ENCODE peak calls at places on chromosomes 5 and 9, in eight cellular contexts. One of them, this sample, is unnamed.

GRCh38 chr9:137044502-137045177 is 1.3 kb downstream of the NPDC1 start:
- DNase-seq in stimulated activated CD8-positive, alpha-beta memory T cell treated with anti-CD3 and anti-CD28 coated beads, Interleukin-7, amount 100 ng/mL, for 1 hour: no peak
- DNase-seq in NCI-H2171: no peak
- DNase-seq in AG04449: no peak
- DNase-seq in A549: no peak
- DNase-seq in neuronal stem cell: no peak
- DNase-seq in effector memory CD8-positive, alpha-beta T cell: no peak
- DNase-seq in iPS-NIHi11: no peak
- DNase-seq in this sample: no peak

GRCh38 chr5:51621156-51621555 is 237.9 kb downstream of the ISL1 start:
- DNase-seq in stimulated activated CD8-positive, alpha-beta memory T cell treated with anti-CD3 and anti-CD28 coated beads, Interleukin-7, amount 100 ng/mL, for 1 hour: no peak
- DNase-seq in NCI-H2171: no peak
- DNase-seq in AG04449: no peak
- DNase-seq in A549: no peak
- DNase-seq in neuronal stem cell: no peak
- DNase-seq in effector memory CD8-positive, alpha-beta T cell: no peak
- DNase-seq in iPS-NIHi11: no peak
- DNase-seq in this sample: no peak

GRCh38 chr9:22416692-22417060 is 29.9 kb upstream of the DMRTA1 start:
- DNase-seq in stimulated activated CD8-positive, alpha-beta memory T cell treated with anti-CD3 and anti-CD28 coated beads, Interleukin-7, amount 100 ng/mL, for 1 hour: no peak
- DNase-seq in NCI-H2171: no peak
- DNase-seq in AG04449: no peak
- DNase-seq in A549: no peak
- DNase-seq in neuronal stem cell: no peak
- DNase-seq in effector memory CD8-positive, alpha-beta T cell: no peak
- DNase-seq in iPS-NIHi11: no peak
- DNase-seq in this sample: no peak

GRCh38 chr5:87722286-87722685 is 309.6 kb upstream of the CCNH start:
- DNase-seq in stimulated activated CD8-positive, alpha-beta memory T cell treated with anti-CD3 and anti-CD28 coated beads, Interleukin-7, amount 100 ng/mL, for 1 hour: no peak
- DNase-seq in NCI-H2171: no peak
- DNase-seq in AG04449: no peak
- DNase-seq in A549: no peak
- DNase-seq in neuronal stem cell: no peak
- DNase-seq in effector memory CD8-positive, alpha-beta T cell: no peak
- DNase-seq in iPS-NIHi11: no peak
- DNase-seq in this sample: no peak

GRCh38 chr9:113613815-113614413 is 150.4 kb downstream of the RGS3 start:
- DNase-seq in stimulated activated CD8-positive, alpha-beta memory T cell treated with anti-CD3 and anti-CD28 coated beads, Interleukin-7, amount 100 ng/mL, for 1 hour: no peak
- DNase-seq in NCI-H2171: no peak
- DNase-seq in AG04449: no peak
- DNase-seq in A549: no peak
- DNase-seq in neuronal stem cell: no peak
- DNase-seq in effector memory CD8-positive, alpha-beta T cell: no peak
- DNase-seq in iPS-NIHi11: no peak
- DNase-seq in this sample: no peak

GRCh38 chr5:154761062-154761740 is 6.0 kb downstream of the LARP1 start:
- DNase-seq in stimulated activated CD8-positive, alpha-beta memory T cell treated with anti-CD3 and anti-CD28 coated beads, Interleukin-7, amount 100 ng/mL, for 1 hour: no peak
- DNase-seq in NCI-H2171: no peak
- DNase-seq in AG04449: no peak
- DNase-seq in A549: no peak
- DNase-seq in neuronal stem cell: no peak
- DNase-seq in effector memory CD8-positive, alpha-beta T cell: peak
- DNase-seq in iPS-NIHi11: no peak
- DNase-seq in this sample: no peak

GRCh38 chr5:58635416-58635815 is 52.5 kb downstream of the RAB3C start:
- DNase-seq in stimulated activated CD8-positive, alpha-beta memory T cell treated with anti-CD3 and anti-CD28 coated beads, Interleukin-7, amount 100 ng/mL, for 1 hour: no peak
- DNase-seq in NCI-H2171: no peak
- DNase-seq in AG04449: no peak
- DNase-seq in A549: no peak
- DNase-seq in neuronal stem cell: no peak
- DNase-seq in effector memory CD8-positive, alpha-beta T cell: no peak
- DNase-seq in iPS-NIHi11: no peak
- DNase-seq in this sample: no peak

GRCh38 chr9:5872496-5872895 is 18.2 kb upstream of the MLANA start:
- DNase-seq in stimulated activated CD8-positive, alpha-beta memory T cell treated with anti-CD3 and anti-CD28 coated beads, Interleukin-7, amount 100 ng/mL, for 1 hour: no peak
- DNase-seq in NCI-H2171: no peak
- DNase-seq in AG04449: peak
- DNase-seq in A549: no peak
- DNase-seq in neuronal stem cell: no peak
- DNase-seq in effector memory CD8-positive, alpha-beta T cell: no peak
- DNase-seq in iPS-NIHi11: no peak
- DNase-seq in this sample: no peak

GRCh38 chr5:92403308-92403707 is 1020.2 kb upstream of the ARRDC3 start:
- DNase-seq in stimulated activated CD8-positive, alpha-beta memory T cell treated with anti-CD3 and anti-CD28 coated beads, Interleukin-7, amount 100 ng/mL, for 1 hour: no peak
- DNase-seq in NCI-H2171: peak
- DNase-seq in AG04449: no peak
- DNase-seq in A549: no peak
- DNase-seq in neuronal stem cell: no peak
- DNase-seq in effector memory CD8-positive, alpha-beta T cell: no peak
- DNase-seq in iPS-NIHi11: no peak
- DNase-seq in this sample: no peak

GRCh38 chr5:176609724-176610429 is at the start of gene GPRIN1:
- DNase-seq in stimulated activated CD8-positive, alpha-beta memory T cell treated with anti-CD3 and anti-CD28 coated beads, Interleukin-7, amount 100 ng/mL, for 1 hour: no peak
- DNase-seq in NCI-H2171: peak
- DNase-seq in AG04449: no peak
- DNase-seq in A549: peak
- DNase-seq in neuronal stem cell: peak
- DNase-seq in effector memory CD8-positive, alpha-beta T cell: peak
- DNase-seq in iPS-NIHi11: peak
- DNase-seq in this sample: no peak

GRCh38 chr9:134655591-134656333 is 14.2 kb downstream of the COL5A1 start:
- DNase-seq in stimulated activated CD8-positive, alpha-beta memory T cell treated with anti-CD3 and anti-CD28 coated beads, Interleukin-7, amount 100 ng/mL, for 1 hour: no peak
- DNase-seq in NCI-H2171: no peak
- DNase-seq in AG04449: no peak
- DNase-seq in A549: no peak
- DNase-seq in neuronal stem cell: no peak
- DNase-seq in effector memory CD8-positive, alpha-beta T cell: no peak
- DNase-seq in iPS-NIHi11: no peak
- DNase-seq in this sample: no peak

GRCh38 chr9:135030711-135031245 is 56.7 kb upstream of the OLFM1 start:
- DNase-seq in stimulated activated CD8-positive, alpha-beta memory T cell treated with anti-CD3 and anti-CD28 coated beads, Interleukin-7, amount 100 ng/mL, for 1 hour: no peak
- DNase-seq in NCI-H2171: peak
- DNase-seq in AG04449: no peak
- DNase-seq in A549: no peak
- DNase-seq in neuronal stem cell: no peak
- DNase-seq in effector memory CD8-positive, alpha-beta T cell: no peak
- DNase-seq in iPS-NIHi11: no peak
- DNase-seq in this sample: no peak

GRCh38 chr5:179269781-179270543 is 75.3 kb downstream of the ADAMTS2 start:
- DNase-seq in stimulated activated CD8-positive, alpha-beta memory T cell treated with anti-CD3 and anti-CD28 coated beads, Interleukin-7, amount 100 ng/mL, for 1 hour: no peak
- DNase-seq in NCI-H2171: no peak
- DNase-seq in AG04449: no peak
- DNase-seq in A549: no peak
- DNase-seq in neuronal stem cell: no peak
- DNase-seq in effector memory CD8-positive, alpha-beta T cell: no peak
- DNase-seq in iPS-NIHi11: no peak
- DNase-seq in this sample: no peak

GRCh38 chr5:36502608-36503007 is 103.8 kb upstream of the SLC1A3 start:
- DNase-seq in stimulated activated CD8-positive, alpha-beta memory T cell treated with anti-CD3 and anti-CD28 coated beads, Interleukin-7, amount 100 ng/mL, for 1 hour: no peak
- DNase-seq in NCI-H2171: no peak
- DNase-seq in AG04449: peak
- DNase-seq in A549: no peak
- DNase-seq in neuronal stem cell: no peak
- DNase-seq in effector memory CD8-positive, alpha-beta T cell: no peak
- DNase-seq in iPS-NIHi11: peak
- DNase-seq in this sample: no peak

GRCh38 chr5:117829646-117830045 is 1158.7 kb downstream of the DTWD2 start:
- DNase-seq in stimulated activated CD8-positive, alpha-beta memory T cell treated with anti-CD3 and anti-CD28 coated beads, Interleukin-7, amount 100 ng/mL, for 1 hour: no peak
- DNase-seq in NCI-H2171: no peak
- DNase-seq in AG04449: no peak
- DNase-seq in A549: no peak
- DNase-seq in neuronal stem cell: no peak
- DNase-seq in effector memory CD8-positive, alpha-beta T cell: no peak
- DNase-seq in iPS-NIHi11: no peak
- DNase-seq in this sample: no peak

GRCh38 chr5:1737790-1738405 is 61.7 kb downstream of the MRPL36 start:
- DNase-seq in stimulated activated CD8-positive, alpha-beta memory T cell treated with anti-CD3 and anti-CD28 coated beads, Interleukin-7, amount 100 ng/mL, for 1 hour: peak
- DNase-seq in NCI-H2171: no peak
- DNase-seq in AG04449: no peak
- DNase-seq in A549: peak
- DNase-seq in neuronal stem cell: no peak
- DNase-seq in effector memory CD8-positive, alpha-beta T cell: peak
- DNase-seq in iPS-NIHi11: peak
- DNase-seq in this sample: no peak

This sample was measured in cerebellar nuclear complex.